ENCODE peak calls at places on chromosomes 2 and 18, in six cellular contexts. One of them, this sample, is unnamed.

GRCh38 chr18:42784612-42785011 is 330.9 kb downstream of the RIT2 start:
- DNase-seq in sigmoid colon: no peak
- DNase-seq in fibroblast of lung: no peak
- DNase-seq in astrocyte of the spinal cord: no peak
- DNase-seq in tibial artery: no peak
- DNase-seq in cardiac fibroblast: no peak
- DNase-seq in this sample: peak

GRCh38 chr2:209334188-209335017 is 89.4 kb upstream of the MAP2 start:
- DNase-seq in cardiac fibroblast: peak
- DNase-seq in astrocyte of the spinal cord: peak
- DNase-seq in sigmoid colon: no peak
- DNase-seq in fibroblast of lung: peak
- DNase-seq in tibial artery: peak
- DNase-seq in this sample: no peak

GRCh38 chr18:59249186-59249774 is 24.0 kb downstream of the RAX start:
- DNase-seq in sigmoid colon: no peak
- DNase-seq in fibroblast of lung: peak
- DNase-seq in cardiac fibroblast: peak
- DNase-seq in tibial artery: no peak
- DNase-seq in astrocyte of the spinal cord: peak
- DNase-seq in this sample: peak

GRCh38 chr2:36492216-36492945 is 105.6 kb downstream of the FEZ2 start:
- DNase-seq in astrocyte of the spinal cord: no peak
- DNase-seq in sigmoid colon: no peak
- DNase-seq in fibroblast of lung: no peak
- DNase-seq in cardiac fibroblast: peak
- DNase-seq in tibial artery: no peak
- DNase-seq in this sample: no peak

GRCh38 chr2:238296638-238297457 is 8.4 kb upstream of the PER2 start:
- DNase-seq in sigmoid colon: peak
- DNase-seq in fibroblast of lung: no peak
- DNase-seq in tibial artery: peak
- DNase-seq in astrocyte of the spinal cord: no peak
- DNase-seq in cardiac fibroblast: no peak
- DNase-seq in this sample: no peak

GRCh38 chr18:70620837-70621612 is 332.2 kb downstream of the SOCS6 start:
- DNase-seq in sigmoid colon: no peak
- DNase-seq in astrocyte of the spinal cord: no peak
- DNase-seq in tibial artery: no peak
- DNase-seq in cardiac fibroblast: no peak
- DNase-seq in fibroblast of lung: no peak
- DNase-seq in this sample: no peak

GRCh38 chr2:129806317-129806716 is 173.1 kb upstream of the RAB6C start:
- DNase-seq in cardiac fibroblast: no peak
- DNase-seq in sigmoid colon: no peak
- DNase-seq in fibroblast of lung: no peak
- DNase-seq in astrocyte of the spinal cord: no peak
- DNase-seq in tibial artery: no peak
- DNase-seq in this sample: no peak

GRCh38 chr18:63899206-63899605 is 8.6 kb upstream of the SERPINB10 start:
- DNase-seq in fibroblast of lung: no peak
- DNase-seq in sigmoid colon: no peak
- DNase-seq in cardiac fibroblast: no peak
- DNase-seq in tibial artery: no peak
- DNase-seq in astrocyte of the spinal cord: no peak
- DNase-seq in this sample: no peak

GRCh38 chr18:56532176-56532840 is 106.1 kb downstream of the TXNL1 start:
- DNase-seq in cardiac fibroblast: no peak
- DNase-seq in fibroblast of lung: no peak
- DNase-seq in astrocyte of the spinal cord: peak
- DNase-seq in tibial artery: no peak
- DNase-seq in sigmoid colon: no peak
- DNase-seq in this sample: no peak

GRCh38 chr18:25786778-25787177 is 303.6 kb downstream of the SS18 start:
- DNase-seq in tibial artery: no peak
- DNase-seq in sigmoid colon: no peak
- DNase-seq in fibroblast of lung: peak
- DNase-seq in cardiac fibroblast: peak
- DNase-seq in astrocyte of the spinal cord: peak
- DNase-seq in this sample: peak
- H3K4me3 ChIP-seq in tibial artery: no peak
- H3K4me3 ChIP-seq in sigmoid colon: no peak
- H3K4me3 ChIP-seq in fibroblast of lung: no peak
- H3K4me3 ChIP-seq in cardiac fibroblast: no peak
- H3K4me3 ChIP-seq in astrocyte of the spinal cord: no peak
- H3K4me3 ChIP-seq in this sample: no peak

DNA sequence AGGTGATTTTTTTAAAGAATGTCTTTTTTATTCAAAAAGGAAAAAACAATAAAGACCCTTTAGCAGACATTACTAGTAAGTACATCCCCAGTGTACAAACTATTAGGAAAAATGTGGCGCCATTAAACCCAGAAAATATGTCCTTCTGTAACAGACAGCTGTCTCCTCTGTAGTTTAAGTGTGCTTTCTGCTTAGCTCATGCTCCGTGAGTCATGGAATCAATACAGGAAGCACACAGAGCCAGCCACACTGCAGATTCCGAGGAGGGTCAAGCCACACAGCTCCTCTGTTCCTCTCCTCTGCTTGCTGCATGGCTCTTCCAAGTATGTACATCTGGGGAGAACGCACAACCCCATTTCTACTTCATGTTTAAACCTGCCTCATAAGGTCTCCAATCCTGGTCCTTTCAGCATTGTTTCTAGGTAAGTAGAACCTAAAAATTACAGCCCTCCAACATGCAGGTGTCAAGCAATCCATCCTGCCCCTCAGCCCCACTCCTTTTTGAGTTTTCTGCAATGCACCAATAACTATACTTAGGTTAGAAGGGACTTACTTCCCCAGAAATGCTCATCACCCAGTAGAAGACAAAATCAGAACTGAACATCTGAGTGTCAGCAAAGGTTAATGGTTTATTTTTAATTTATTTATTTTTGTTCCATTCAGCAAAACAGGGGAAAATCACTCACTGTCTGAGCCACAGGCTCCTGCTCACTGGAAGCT is 37.5 kb downstream of the ACVR1 start:
- DNase-seq in fibroblast of lung: peak
- DNase-seq in astrocyte of the spinal cord: peak
- DNase-seq in cardiac fibroblast: peak
- DNase-seq in tibial artery: peak
- DNase-seq in sigmoid colon: no peak
- DNase-seq in this sample: no peak
- H3K4me3 ChIP-seq in fibroblast of lung: peak
- H3K4me3 ChIP-seq in astrocyte of the spinal cord: no peak
- H3K4me3 ChIP-seq in cardiac fibroblast: peak
- H3K4me3 ChIP-seq in tibial artery: peak
- H3K4me3 ChIP-seq in sigmoid colon: peak
- H3K4me3 ChIP-seq in this sample: peak

DNA sequence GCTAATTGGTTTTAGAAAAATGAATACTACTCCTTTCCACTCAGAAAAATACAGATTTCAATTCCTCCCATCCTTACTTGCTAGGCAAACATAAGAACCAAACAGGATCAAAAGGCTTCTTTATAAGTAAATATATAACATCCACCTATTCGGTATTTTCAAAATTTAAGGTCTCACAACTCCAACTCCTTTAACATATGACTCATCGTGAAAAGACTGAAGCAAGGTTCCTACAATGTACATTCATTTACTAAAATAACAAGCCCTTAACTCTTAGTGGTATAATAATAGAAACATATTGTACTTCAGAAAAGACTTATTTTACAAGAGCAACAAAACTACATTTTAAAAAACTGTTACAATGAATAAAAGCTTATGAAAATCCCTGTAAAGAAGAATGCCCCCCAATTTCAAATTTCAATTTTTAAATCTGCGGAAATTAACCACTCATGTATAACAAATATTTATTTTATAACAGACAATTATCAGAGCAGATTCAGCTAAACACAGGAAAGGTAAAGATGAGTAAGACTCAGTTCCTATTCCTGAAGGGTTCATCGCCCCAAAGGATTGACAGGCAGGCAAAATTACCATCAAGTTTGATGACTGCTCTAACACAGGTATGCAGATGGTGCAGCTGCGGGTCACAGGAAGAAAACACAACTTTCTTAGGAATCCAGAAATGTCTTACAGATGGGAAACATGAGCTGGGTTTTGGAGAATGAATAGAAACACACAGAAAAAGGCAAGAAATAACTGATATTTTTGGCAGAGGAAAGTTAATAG is 96.4 kb downstream of the COBLL1 start:
- DNase-seq in fibroblast of lung: no peak
- DNase-seq in tibial artery: no peak
- DNase-seq in sigmoid colon: no peak
- DNase-seq in cardiac fibroblast: no peak
- DNase-seq in astrocyte of the spinal cord: peak
- DNase-seq in this sample: no peak
- H3K4me3 ChIP-seq in fibroblast of lung: no peak
- H3K4me3 ChIP-seq in tibial artery: no peak
- H3K4me3 ChIP-seq in sigmoid colon: no peak
- H3K4me3 ChIP-seq in cardiac fibroblast: no peak
- H3K4me3 ChIP-seq in astrocyte of the spinal cord: no peak
- H3K4me3 ChIP-seq in this sample: peak

GRCh38 chr18:62438402-62438801 is 84.4 kb upstream of the ZCCHC2 start:
- DNase-seq in astrocyte of the spinal cord: no peak
- DNase-seq in cardiac fibroblast: no peak
- DNase-seq in sigmoid colon: no peak
- DNase-seq in tibial artery: no peak
- DNase-seq in fibroblast of lung: no peak
- DNase-seq in this sample: no peak

GRCh38 chr18:62437520-62438329 is 85.1 kb upstream of the ZCCHC2 start:
- DNase-seq in cardiac fibroblast: peak
- DNase-seq in tibial artery: peak
- DNase-seq in astrocyte of the spinal cord: no peak
- DNase-seq in fibroblast of lung: no peak
- DNase-seq in sigmoid colon: no peak
- DNase-seq in this sample: no peak

GRCh38 chr18:62438876-62439275 is 83.9 kb upstream of the ZCCHC2 start:
- DNase-seq in sigmoid colon: no peak
- DNase-seq in tibial artery: no peak
- DNase-seq in cardiac fibroblast: no peak
- DNase-seq in fibroblast of lung: no peak
- DNase-seq in astrocyte of the spinal cord: no peak
- DNase-seq in this sample: no peak

GRCh38 chr18:62435435-62436031 is 87.3 kb upstream of the ZCCHC2 start:
- DNase-seq in astrocyte of the spinal cord: no peak
- DNase-seq in fibroblast of lung: no peak
- DNase-seq in tibial artery: no peak
- DNase-seq in cardiac fibroblast: no peak
- DNase-seq in sigmoid colon: no peak
- DNase-seq in this sample: no peak

DNA sequence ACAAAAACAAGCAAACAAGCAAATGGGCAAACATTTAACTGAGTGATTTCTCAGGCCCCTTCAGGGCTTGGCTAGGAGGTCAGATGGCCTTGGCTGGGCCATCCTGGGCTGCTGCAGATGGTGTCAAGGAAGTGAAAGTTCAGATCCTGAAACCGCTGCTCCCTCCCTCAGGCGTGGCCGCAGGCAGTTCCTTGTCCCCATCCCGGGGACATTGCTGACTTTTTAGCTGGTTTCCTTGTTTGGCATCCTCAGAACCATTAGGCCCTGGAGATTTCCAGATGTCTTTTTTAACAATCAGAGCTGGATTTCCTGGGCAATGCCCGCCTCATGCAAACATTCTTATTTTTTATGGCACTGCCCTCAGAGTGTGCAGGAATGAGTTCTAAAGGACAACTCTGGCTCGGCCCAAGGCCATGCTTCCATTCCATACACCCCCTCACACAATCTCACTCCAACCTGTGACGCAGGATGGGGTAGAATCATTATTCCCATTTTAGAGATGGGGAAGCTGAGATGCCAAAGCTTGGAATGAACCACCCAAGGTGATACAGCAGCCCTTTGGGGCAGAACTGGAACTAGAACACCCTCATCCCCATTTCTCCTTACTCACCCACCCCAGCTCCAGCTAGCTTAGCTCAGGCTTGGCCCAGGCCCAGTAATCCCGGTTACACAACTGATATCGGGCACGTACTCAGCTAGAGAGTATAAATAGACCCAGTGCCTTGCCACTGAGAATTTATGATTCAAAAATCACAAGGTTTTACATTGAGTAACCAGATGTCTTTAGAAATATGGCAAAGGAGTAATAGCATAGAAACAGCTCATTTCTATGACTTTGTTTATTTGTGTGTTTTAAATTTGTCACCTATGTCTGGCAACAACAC is 85.9 kb upstream of the ZCCHC2 start:
- DNase-seq in astrocyte of the spinal cord: peak
- DNase-seq in sigmoid colon: peak
- DNase-seq in fibroblast of lung: peak
- DNase-seq in cardiac fibroblast: peak
- DNase-seq in tibial artery: peak
- DNase-seq in this sample: no peak
- H3K4me3 ChIP-seq in astrocyte of the spinal cord: no peak
- H3K4me3 ChIP-seq in sigmoid colon: no peak
- H3K4me3 ChIP-seq in fibroblast of lung: no peak
- H3K4me3 ChIP-seq in cardiac fibroblast: no peak
- H3K4me3 ChIP-seq in tibial artery: peak
- H3K4me3 ChIP-seq in this sample: no peak

DNA sequence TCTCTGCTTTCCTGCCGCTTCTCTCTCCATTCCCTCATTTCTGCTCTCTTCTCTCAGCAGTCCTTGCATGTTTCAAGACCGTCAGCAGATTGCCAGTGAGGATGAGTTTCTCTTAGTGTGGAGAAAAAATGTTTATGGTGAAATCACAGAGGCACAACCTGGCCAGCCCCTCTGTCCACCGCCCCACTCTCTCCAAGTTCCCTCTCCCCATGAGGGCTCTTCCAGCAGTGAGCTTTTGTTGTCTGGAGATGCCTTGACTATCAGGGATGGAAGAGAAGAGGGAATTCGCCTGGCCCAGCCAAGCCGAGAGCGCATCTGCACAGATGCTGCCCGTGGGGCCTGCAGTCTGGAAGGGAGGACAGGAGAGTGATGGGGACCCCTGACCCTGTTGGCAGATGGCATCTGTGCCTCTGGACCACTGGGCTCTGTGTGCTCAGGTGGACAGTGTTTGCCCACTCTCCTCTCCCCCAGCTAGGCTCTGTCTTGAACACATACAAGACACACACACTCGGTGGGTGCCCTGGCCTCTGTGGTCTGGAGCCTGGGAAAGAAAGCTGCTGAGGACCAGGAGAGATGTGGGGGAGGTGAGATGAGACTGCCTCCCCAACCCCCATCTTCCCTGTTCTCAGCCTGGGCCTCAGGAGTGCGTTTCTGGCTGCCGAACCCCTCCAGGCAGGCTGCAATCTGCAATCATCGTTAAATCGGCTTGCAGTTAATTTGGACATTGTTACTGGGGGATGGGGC is 4.4 kb downstream of the ITM2C start:
- DNase-seq in fibroblast of lung: no peak
- DNase-seq in tibial artery: no peak
- DNase-seq in cardiac fibroblast: no peak
- DNase-seq in astrocyte of the spinal cord: peak
- DNase-seq in sigmoid colon: no peak
- DNase-seq in this sample: no peak
- H3K4me3 ChIP-seq in fibroblast of lung: no peak
- H3K4me3 ChIP-seq in tibial artery: no peak
- H3K4me3 ChIP-seq in cardiac fibroblast: no peak
- H3K4me3 ChIP-seq in astrocyte of the spinal cord: no peak
- H3K4me3 ChIP-seq in sigmoid colon: no peak
- H3K4me3 ChIP-seq in this sample: no peak

GRCh38 chr2:219041252-219041651 is at the start of gene CFAP65:
- DNase-seq in cardiac fibroblast: peak
- DNase-seq in tibial artery: no peak
- DNase-seq in sigmoid colon: no peak
- DNase-seq in fibroblast of lung: peak
- DNase-seq in astrocyte of the spinal cord: peak
- DNase-seq in this sample: no peak
- H3K4me3 ChIP-seq in cardiac fibroblast: peak
- H3K4me3 ChIP-seq in tibial artery: no peak
- H3K4me3 ChIP-seq in sigmoid colon: no peak
- H3K4me3 ChIP-seq in fibroblast of lung: peak
- H3K4me3 ChIP-seq in astrocyte of the spinal cord: peak
- H3K4me3 ChIP-seq in this sample: peak